ENCODE peak calls at places on chromosomes 2 and 18, in six cellular contexts. S, N, T, D, J and P are unnamed samples.

GRCh38 chr2:55526174-55526573 is 6.7 kb downstream of the CFAP36 start:
- DNase-seq in S (no peak), N (no peak), T (no peak), D (no peak), J (no peak), P (no peak)

GRCh38 chr2:12032421-12032820 is 286.0 kb downstream of the LPIN1 start:
- DNase-seq in S (no peak), N (no peak), T (no peak), D (no peak), J (no peak), P (no peak)

GRCh38 chr18:79123948-79124347 is 54.8 kb downstream of the ATP9B start:
- DNase-seq in S (no peak), N (no peak), T (no peak), D (no peak), J (no peak), P (no peak)

GRCh38 chr2:74548919-74549684 is 4.6 kb downstream of the LOXL3 start:
- DNase-seq in S (no peak), N (no peak), T (peak), D (peak), J (peak), P (no peak)

GRCh38 chr2:201642086-201642578 is 1.2 kb downstream of the TMEM237 start:
- DNase-seq in S (no peak), N (no peak), T (no peak), D (no peak), J (no peak), P (no peak)

GRCh38 chr18:48801728-48802542 is 148.8 kb downstream of the SMAD7 start:
- DNase-seq in S (peak), N (no peak), T (no peak), D (peak), J (peak), P (no peak)

GRCh38 chr2:136032817-136033216 is 47.4 kb upstream of the DARS1 start:
- DNase-seq in S (no peak), N (no peak), T (no peak), D (no peak), J (no peak), P (no peak)

GRCh38 chr2:226802573-226802972 is 3.0 kb upstream of the IRS1 start:
- DNase-seq in S (no peak), N (no peak), T (no peak), D (no peak), J (no peak), P (no peak)

GRCh38 chr2:187890690-187891089 is 336.5 kb upstream of the TFPI start:
- DNase-seq in S (no peak), N (no peak), T (no peak), D (no peak), J (no peak), P (no peak)

GRCh38 chr2:192286093-192286701 is 91.5 kb upstream of the TMEFF2 start:
- DNase-seq in S (no peak), N (no peak), T (no peak), D (no peak), J (no peak), P (no peak)

GRCh38 chr2:218229239-218229638 is 12.2 kb downstream of the ARPC2 start:
- DNase-seq in S (no peak), N (no peak), T (no peak), D (no peak), J (no peak), P (no peak)

GRCh38 chr2:129178356-129178755 is 801.1 kb upstream of the RAB6C start:
- DNase-seq in S (no peak), N (no peak), T (no peak), D (peak), J (no peak), P (no peak)

GRCh38 chr2:23563673-23564617 is 179.0 kb downstream of the KLHL29 start:
- DNase-seq in S (peak), N (no peak), T (peak), D (peak), J (no peak), P (peak)

GRCh38 chr2:11796190-11797171 is 50.0 kb downstream of the LPIN1 start:
- DNase-seq in S (no peak), N (no peak), T (no peak), D (no peak), J (no peak), P (peak)

GRCh38 chr18:10050956-10051355 is 137.1 kb downstream of the VAPA start:
- DNase-seq in S (no peak), N (no peak), T (no peak), D (no peak), J (no peak), P (no peak)

GRCh38 chr18:63319383-63320040 is at the start of gene BCL2:
- DNase-seq in S (no peak), N (no peak), T (peak), D (no peak), J (no peak), P (no peak)

GRCh38 chr18:61816071-61816470 is 76.7 kb downstream of the RNF152 start:
- DNase-seq in S (no peak), N (no peak), T (no peak), D (no peak), J (no peak), P (no peak)

GRCh38 chr2:70921839-70922590 is 13.7 kb upstream of the ATP6V1B1 start:
- DNase-seq in S (no peak), N (no peak), T (no peak), D (no peak), J (peak), P (no peak)

GRCh38 chr18:42078711-42079110 is 123.7 kb downstream of the PIK3C3 start:
- DNase-seq in S (no peak), N (no peak), T (no peak), D (no peak), J (no peak), P (no peak)

GRCh38 chr18:48161911-48162698 is 231.6 kb upstream of the SMAD2 start:
- DNase-seq in S (no peak), N (no peak), T (no peak), D (peak), J (no peak), P (no peak)

GRCh38 chr2:52082646-52083045 is 1050.7 kb upstream of the NRXN1 start:
- DNase-seq in S (no peak), N (no peak), T (no peak), D (no peak), J (no peak), P (no peak)

GRCh38 chr18:23301971-23302370 is 151.1 kb upstream of the RIOK3 start:
- DNase-seq in S (no peak), N (no peak), T (no peak), D (no peak), J (no peak), P (no peak)

GRCh38 chr2:152171733-152172132 is 3.8 kb downstream of the STAM2 start:
- DNase-seq in S (no peak), N (no peak), T (no peak), D (no peak), J (no peak), P (no peak)

GRCh38 chr18:10518595-10519273 is 7.1 kb upstream of the NAPG start:
- DNase-seq in S (no peak), N (no peak), T (peak), D (peak), J (no peak), P (peak)

GRCh38 chr2:158412206-158412605 is 44.3 kb downstream of the CCDC148 start:
- DNase-seq in S (no peak), N (no peak), T (no peak), D (no peak), J (no peak), P (no peak)

GRCh38 chr2:149180226-149180875 is 141.9 kb downstream of the LYPD6B start:
- DNase-seq in S (no peak), N (no peak), T (no peak), D (no peak), J (no peak), P (no peak)

GRCh38 chr2:88885679-88886402 is 194.4 kb downstream of the RPIA start:
- DNase-seq in S (no peak), N (no peak), T (no peak), D (no peak), J (no peak), P (no peak)
- TF ChIP-seq POLR2A in S (no peak), N (no peak), T (no peak), D (no peak), J (no peak), P (no peak)

GRCh38 chr2:96802281-96802595 is 13.8 kb upstream of the CNNM3 start:
- DNase-seq in S (no peak), N (no peak), T (no peak), D (no peak), J (no peak), P (no peak)
- TF ChIP-seq POLR2A in S (no peak), N (no peak), T (no peak), D (no peak), J (no peak), P (no peak)

GRCh38 chr2:216083464-216084279 is 2.0 kb downstream of the TMEM169 start:
- DNase-seq in S (no peak), N (no peak), T (no peak), D (no peak), J (no peak), P (no peak)

GRCh38 chr2:216082388-216082733 is 642 bp downstream of the TMEM169 start:
- DNase-seq in S (no peak), N (no peak), T (no peak), D (no peak), J (no peak), P (no peak)

GRCh38 chr2:216081012-216081411 is 597 bp downstream of the PECR start:
- DNase-seq in S (no peak), N (no peak), T (no peak), D (no peak), J (no peak), P (no peak)

GRCh38 chr2:216082805-216083204 is 1.1 kb downstream of the TMEM169 start:
- DNase-seq in S (no peak), N (no peak), T (no peak), D (peak), J (no peak), P (no peak)

DNA sequence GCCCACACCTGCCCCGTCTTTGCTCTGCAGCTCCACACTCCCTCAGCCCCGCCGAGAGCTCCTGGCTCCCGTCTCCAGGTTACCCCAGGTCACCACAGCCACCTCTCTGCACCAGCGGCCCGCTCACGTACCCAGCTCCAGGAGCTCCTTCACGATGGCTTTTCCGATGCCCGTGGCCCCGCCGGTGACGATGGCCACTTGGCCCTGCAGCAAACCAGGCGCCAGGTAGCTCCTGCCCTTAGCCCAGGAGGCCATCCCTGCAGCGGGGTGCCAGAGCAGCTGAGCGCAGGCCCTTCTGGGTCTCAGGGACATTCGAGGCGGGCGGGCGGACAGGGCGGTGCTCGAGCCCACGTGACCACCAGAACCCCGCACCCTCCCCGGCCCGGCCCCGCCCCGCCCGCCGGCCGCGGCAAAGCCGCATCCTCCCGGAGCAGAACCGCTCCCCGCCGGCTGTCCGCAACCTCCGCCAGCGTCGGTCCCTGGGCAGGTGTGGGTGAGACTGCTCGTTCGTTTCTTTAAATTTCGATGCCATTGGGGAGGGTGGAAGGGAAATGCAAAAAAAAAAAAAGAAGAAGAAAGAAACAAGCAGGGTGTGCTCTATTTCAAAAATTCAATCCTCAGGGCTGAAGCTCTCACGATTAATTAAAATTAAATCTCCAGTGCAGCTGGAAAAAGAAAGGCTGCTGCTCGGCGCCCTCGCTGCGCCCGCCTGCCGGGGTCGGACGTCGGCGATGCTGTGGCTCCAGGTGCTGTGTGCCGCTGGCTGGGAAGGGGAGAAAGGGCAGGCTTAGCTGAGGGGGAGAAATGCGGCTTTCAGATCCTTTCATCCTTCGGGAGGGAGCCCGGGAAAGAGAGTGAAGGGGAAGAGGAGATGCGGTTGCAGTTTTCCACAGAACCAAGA is at the start of the genes PECR and TMEM169:
- DNase-seq in S (peak), N (no peak), T (peak), D (peak), J (peak), P (peak)
- TF ChIP-seq POLR2A in S (no peak), N (peak), T (peak), D (peak), J (peak), P (no peak)

DNA sequence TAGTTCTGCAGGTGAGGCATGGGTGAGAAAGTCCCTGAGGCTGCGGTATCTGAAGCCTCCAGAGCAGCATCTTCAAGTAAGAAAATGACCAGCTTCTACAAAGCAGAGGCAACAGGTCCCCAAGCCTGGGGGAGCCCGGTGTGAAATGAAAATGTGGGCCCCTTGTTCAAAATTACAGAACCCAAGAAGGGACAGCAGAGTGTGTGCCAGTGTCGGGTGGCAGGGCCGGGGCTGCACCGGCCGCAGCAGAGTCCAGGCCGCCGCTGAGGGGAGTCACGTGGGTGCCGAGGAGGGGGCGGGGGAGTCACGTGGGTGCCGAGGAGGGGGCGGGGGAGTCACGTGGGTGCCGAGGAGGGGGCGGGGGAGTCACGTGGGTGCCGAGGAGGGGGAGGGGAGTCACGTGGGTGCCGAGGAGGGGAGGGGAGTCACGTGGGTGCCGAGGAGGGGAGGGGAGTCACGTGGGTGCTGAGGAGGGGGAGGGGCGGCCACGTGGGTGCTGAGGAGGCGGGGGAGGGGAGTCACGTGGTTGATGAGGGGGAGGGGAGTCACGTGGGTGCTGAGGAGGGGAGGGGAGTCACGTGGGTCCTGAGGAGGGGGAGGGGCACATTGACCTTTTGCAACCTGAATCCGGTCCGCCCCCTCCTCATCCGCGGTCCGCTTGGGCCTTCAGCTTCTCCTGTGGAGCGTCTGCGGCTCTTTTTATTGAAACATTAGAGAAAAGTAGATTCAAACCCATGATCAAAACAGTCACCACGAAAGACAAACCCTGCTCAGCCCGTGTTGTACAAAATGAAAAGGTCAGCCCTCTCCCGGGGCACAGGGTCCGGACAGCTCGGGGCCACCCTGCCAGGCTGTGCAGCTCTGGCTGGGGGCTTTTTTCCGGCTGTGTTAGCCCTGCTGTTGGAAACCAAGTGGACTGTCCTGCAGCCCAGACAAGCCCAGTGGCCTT is 10.4 kb downstream of the COLEC11 start:
- DNase-seq in S (no peak), N (no peak), T (peak), D (peak), J (no peak), P (no peak)
- TF ChIP-seq POLR2A in S (no peak), N (no peak), T (no peak), D (no peak), J (no peak), P (no peak)

GRCh38 chr2:230985519-230986231 is 10.2 kb upstream of the SPATA3 start:
- DNase-seq in S (no peak), N (no peak), T (no peak), D (no peak), J (no peak), P (no peak)

GRCh38 chr2:230981704-230982103 is 14.2 kb upstream of the SPATA3 start:
- DNase-seq in S (no peak), N (no peak), T (no peak), D (no peak), J (peak), P (no peak)

GRCh38 chr2:230982528-230982927 is 13.4 kb upstream of the SPATA3 start:
- DNase-seq in S (no peak), N (no peak), T (no peak), D (no peak), J (peak), P (no peak)

GRCh38 chr2:230982126-230982525 is 13.8 kb upstream of the SPATA3 start:
- DNase-seq in S (no peak), N (no peak), T (no peak), D (no peak), J (no peak), P (no peak)

DNA sequence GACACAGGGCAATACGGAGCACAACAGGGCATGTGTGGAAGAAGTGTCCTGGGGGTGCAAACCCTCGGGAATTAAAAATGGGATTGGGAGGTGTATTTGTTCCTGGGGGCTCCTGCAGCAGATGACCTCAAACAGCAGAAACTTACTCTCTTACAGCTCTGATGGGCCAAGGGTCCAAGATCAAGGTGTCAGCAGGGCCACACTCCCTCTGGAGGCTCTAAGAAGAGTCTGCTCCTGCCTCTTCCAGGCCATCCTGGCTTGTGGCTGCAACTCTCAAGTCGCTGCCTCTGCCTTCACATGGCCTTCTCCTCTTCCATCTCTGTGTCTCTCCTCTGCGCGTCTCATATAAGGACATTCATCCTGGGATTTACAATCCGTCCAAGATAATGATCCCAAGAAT is 12.4 kb upstream of the SPATA3 start:
- DNase-seq in S (no peak), N (no peak), T (no peak), D (no peak), J (no peak), P (no peak)
- TF ChIP-seq POLR2A in S (no peak), N (no peak), T (no peak), D (no peak), J (no peak), P (no peak)

DNA sequence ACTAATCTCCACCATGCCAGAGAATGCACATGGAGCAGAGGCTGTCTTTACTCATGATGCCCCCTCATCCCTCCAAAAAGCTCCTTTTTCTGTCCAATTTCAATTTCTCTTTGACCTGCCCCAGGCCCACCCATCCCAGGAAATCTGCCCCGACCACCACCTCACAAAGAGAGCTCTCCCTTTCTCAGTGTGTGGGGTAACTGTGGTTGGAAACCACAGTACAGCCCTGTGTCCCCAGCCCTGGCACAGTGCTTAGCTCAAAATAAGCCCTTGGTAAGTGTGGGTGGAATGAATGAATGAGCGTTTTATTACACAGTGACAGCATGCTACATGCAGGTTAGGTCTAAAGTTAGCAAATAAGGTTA is 43.7 kb upstream of the CAB39 start:
- DNase-seq in S (no peak), N (no peak), T (no peak), D (no peak), J (no peak), P (no peak)
- TF ChIP-seq POLR2A in S (no peak), N (no peak), T (no peak), D (no peak), J (no peak), P (no peak)